ENCODE peak calls at places on chromosomes 4 and X, in six cellular contexts. C is GM12878, V is HepG2, T is K562, L is H1, U is SK-N-SH. J is an unnamed sample.
A peak's percentile ranks its signal among the peaks of the same experiment; 100 is the strongest.

GRCh38 chr4:94570558-94570957 is 118.8 kb downstream of the PDLIM5 start:
- DNase-seq in U (no peak), V (no peak), T (no peak), C (no peak), L (no peak), J (no peak)

GRCh38 chrX:149758068-149758714 is 15.7 kb upstream of the HSFX1 start:
- DNase-seq in L (no peak), U (no peak), V (no peak), T (no peak), C (no peak), J (no peak)

GRCh38 chrX:20571611-20572010 is 304.9 kb upstream of the RPS6KA3 start:
- DNase-seq in U (no peak), L (no peak), V (no peak), T (no peak), C (no peak), J (no peak)

GRCh38 chrX:57587062-57587461 is 4.7 kb upstream of the ZXDB start:
- DNase-seq in V (no peak), C (no peak), T (no peak), L (no peak), U (no peak), J (no peak)

GRCh38 chrX:98299785-98300184 is 1416.1 kb downstream of the RPA4 start:
- DNase-seq in L (no peak), U (no peak), C (no peak), V (no peak), T (no peak), J (no peak)

GRCh38 chrX:114365045-114365834 is 218.6 kb upstream of the HTR2C start:
- DNase-seq in U (no peak), T (no peak), V (no peak), C (no peak), L (no peak), J (no peak)

GRCh38 chr4:99642725-99643489 is 14.7 kb downstream of the C4orf54 start:
- DNase-seq in C (no peak), L (no peak), T (no peak), V (no peak), U (no peak), J (no peak)

GRCh38 chr4:89357787-89358186 is 50.2 kb upstream of the GPRIN3 start:
- DNase-seq in L (no peak), U (no peak), C (no peak), T (no peak), V (no peak), J (no peak)

GRCh38 chr4:10703146-10703545 is 18.6 kb upstream of the CLNK start:
- DNase-seq in V (no peak), L (no peak), U (no peak), C (no peak), T (no peak), J (no peak)

GRCh38 chr4:52588097-52588496 is 71.0 kb downstream of the USP46 start:
- DNase-seq in T (peak; percentile 40), U (peak; percentile 56), L (peak; percentile 15), V (peak; percentile 33), C (no peak), J (no peak)

GRCh38 chr4:53014881-53015280 is 152.8 kb downstream of the RASL11B start:
- DNase-seq in V (no peak), L (no peak), T (no peak), U (no peak), C (no peak), J (no peak)

GRCh38 chr4:20506827-20507226 is 193.4 kb upstream of the PACRGL start:
- DNase-seq in L (no peak), C (no peak), V (no peak), T (no peak), U (no peak), J (no peak)

GRCh38 chrX:21700289-21700688 is 42.2 kb upstream of the KLHL34 start:
- DNase-seq in C (no peak), V (no peak), U (no peak), T (no peak), L (no peak), J (no peak)

GRCh38 chr4:85986266-85986665 is 373.6 kb downstream of the MAPK10 start:
- DNase-seq in T (no peak), L (no peak), V (no peak), C (no peak), U (no peak), J (no peak)

GRCh38 chr4:78788005-78788889 is 12.1 kb downstream of the BMP2K start:
- DNase-seq in V (no peak), L (no peak), T (no peak), U (no peak), C (no peak), J (no peak)

GRCh38 chrX:10111364-10112148 is 45.2 kb upstream of the CLCN4 start:
- DNase-seq in U (no peak), C (peak; percentile 59), T (no peak), L (no peak), V (peak; percentile 32), J (no peak)

GRCh38 chrX:55867254-55867653 is 149.7 kb downstream of the RRAGB start:
- DNase-seq in U (no peak), L (no peak), V (no peak), T (no peak), C (peak; percentile 86), J (no peak)

GRCh38 chr4:73860884-73861283 is 7.8 kb downstream of the PF4V1 start:
- DNase-seq in C (no peak), L (no peak), T (no peak), U (no peak), V (no peak), J (no peak)

GRCh38 chr4:104017213-104017612 is 297.4 kb upstream of the TACR3 start:
- DNase-seq in U (no peak), V (no peak), C (no peak), L (no peak), T (no peak), J (no peak)

GRCh38 chrX:149274516-149275105 is 230.5 kb downstream of the IDS start:
- DNase-seq in V (no peak), L (no peak), C (no peak), U (no peak), T (no peak), J (no peak)

GRCh38 chrX:50812995-50813842 is 775 bp downstream of the SHROOM4 start:
- DNase-seq in C (no peak), U (peak; percentile 39), T (no peak), V (no peak), L (no peak), J (no peak)

GRCh38 chrX:87299563-87300160 is 217.9 kb upstream of the KLHL4 start:
- DNase-seq in L (no peak), V (peak; percentile 0), C (no peak), U (no peak), T (peak; percentile 7), J (no peak)

GRCh38 chr4:186845137-186845842 is 121.6 kb upstream of the FAT1 start:
- DNase-seq in C (no peak), U (no peak), V (peak; percentile 20), L (no peak), T (peak; percentile 72), J (no peak)

GRCh38 chr4:184417802-184418511 is 56.4 kb downstream of the IRF2 start:
- DNase-seq in L (no peak), C (peak; percentile 78), T (peak; percentile 47), V (peak; percentile 27), U (no peak), J (peak; percentile 47)

GRCh38 chr4:73770917-73771316 is 30.5 kb downstream of the CXCL8 start:
- DNase-seq in L (no peak), T (no peak), C (no peak), U (no peak), V (no peak), J (no peak)

GRCh38 chrX:1491851-1492349 is 39.2 kb upstream of the ASMTL start:
- DNase-seq in L (no peak), C (peak; percentile 87), U (peak; percentile 36), V (peak; percentile 65), T (peak; percentile 78), J (no peak)

GRCh38 chr4:184437988-184438774 is 36.2 kb downstream of the IRF2 start:
- DNase-seq in T (no peak), C (no peak), L (no peak), U (no peak), V (no peak), J (peak; percentile 42)

GRCh38 chr4:123652501-123652900 is 255.9 kb downstream of the SPRY1 start:
- DNase-seq in U (no peak), L (no peak), T (no peak), C (no peak), V (no peak), J (no peak)

GRCh38 chrX:39895228-39896110 is 202.3 kb downstream of the BCOR start:
- DNase-seq in L (no peak), V (no peak), T (no peak), U (no peak), C (no peak), J (no peak)

GRCh38 chr4:1771555-1772305 is 21.4 kb upstream of the FGFR3 start:
- DNase-seq in T (peak; percentile 73), V (no peak), U (no peak), L (no peak), C (no peak), J (no peak)
- TF ChIP-seq GABPA in T (no peak), V (no peak), U (no peak), L (no peak), C (no peak), J (no peak)

DNA sequence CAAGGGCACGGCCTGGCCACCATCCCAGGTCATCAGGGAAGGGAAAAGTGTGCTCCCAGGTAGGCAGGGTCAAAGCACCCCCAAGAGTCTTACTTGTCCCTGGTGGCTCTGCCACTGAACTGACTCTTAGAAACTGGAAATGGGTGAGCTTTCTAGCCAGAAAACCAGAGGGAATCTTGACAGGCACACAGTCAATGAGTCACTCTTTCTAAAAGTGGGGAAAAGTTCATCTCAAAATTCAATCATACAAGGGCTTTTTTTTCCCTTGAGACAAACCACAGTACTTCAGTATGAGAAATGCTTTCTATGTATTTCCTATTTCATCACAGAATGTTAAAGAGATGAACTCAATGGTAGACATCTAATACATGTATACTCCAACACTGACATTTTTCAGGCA is 12.5 kb downstream of the HPF1 start:
- DNase-seq in V (no peak), L (no peak), C (no peak), U (no peak), T (no peak), J (no peak)
- TF ChIP-seq GABPA in V (no peak), L (no peak), C (no peak), U (no peak), T (no peak), J (no peak)

DNA sequence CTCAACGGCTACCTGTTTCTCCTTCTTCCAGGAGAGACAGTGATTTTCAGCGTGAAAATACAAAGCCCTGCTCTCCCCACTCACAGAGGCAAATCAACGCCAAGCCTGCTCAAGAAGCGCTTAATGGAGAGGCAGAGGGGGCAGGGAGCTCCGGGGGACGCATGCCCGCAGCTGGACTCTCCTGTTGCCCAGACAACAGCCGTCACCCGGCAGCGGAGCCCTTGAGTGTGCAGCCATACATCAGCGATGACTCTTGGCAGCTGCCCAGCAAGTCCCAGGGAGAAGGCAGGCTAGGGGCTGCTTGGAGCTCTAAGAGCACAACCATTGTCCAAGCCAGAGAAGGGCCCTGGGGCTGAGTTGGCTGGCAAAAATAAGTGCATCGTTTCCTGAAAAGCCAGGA is 71.0 kb upstream of the AFAP1 start:
- DNase-seq in U (peak; percentile 96), L (no peak), T (no peak), V (peak; percentile 41), C (no peak), J (no peak)
- TF ChIP-seq GABPA in U (no peak), L (no peak), T (no peak), V (no peak), C (no peak), J (no peak)

GRCh38 chrX:120262781-120263719 is 12.4 kb downstream of the ZBTB33 start:
- DNase-seq in V (no peak), T (no peak), U (no peak), L (no peak), C (no peak), J (no peak)
- TF ChIP-seq GABPA in V (no peak), T (no peak), U (no peak), L (no peak), C (no peak), J (no peak)

J was measured in HL-60.